ENCODE peak calls at places on chromosomes 2 and 18, in eight cellular contexts. V is pancreas, Z is OCI-LY7, N is SK-N-SH, K is left ventricle myocardium inferior, U is kidney, M is IMR-90, C is Panc1. L is an unnamed sample.
A peak's percentile ranks its signal among the peaks of the same experiment; 100 is the strongest.

GRCh38 chr18:5759169-5759568 is 136.2 kb downstream of the TMEM200C start:
- DNase-seq in V (no peak), Z (no peak), N (no peak), K (no peak), U (no peak), M (no peak), C (no peak), L (no peak)

GRCh38 chr2:82538590-82538989 is 1920.5 kb downstream of the SUCLG1 start:
- DNase-seq in V (no peak), Z (no peak), N (no peak), K (no peak), U (no peak), M (no peak), C (no peak), L (no peak)

GRCh38 chr2:5373200-5373599 is 319.0 kb upstream of the SOX11 start:
- DNase-seq in V (no peak), Z (no peak), N (peak; percentile 68), K (no peak), U (no peak), M (no peak), C (no peak), L (no peak)

GRCh38 chr2:155842103-155842502 is 490.4 kb downstream of the NR4A2 start:
- DNase-seq in V (no peak), Z (no peak), N (no peak), K (no peak), U (no peak), M (no peak), C (no peak), L (no peak)

GRCh38 chr2:207635468-207636200 is 10.4 kb upstream of the METTL21A start:
- DNase-seq in V (no peak), Z (no peak), N (no peak), K (no peak), U (no peak), M (peak; percentile 62), C (no peak), L (peak; percentile 90)

GRCh38 chr2:201773990-201774389 is 6.7 kb downstream of the ALS2 start:
- DNase-seq in V (no peak), Z (no peak), N (no peak), K (no peak), U (no peak), M (no peak), C (no peak), L (no peak)

GRCh38 chr2:73291461-73292315 is 1.7 kb downstream of the EGR4 start:
- DNase-seq in V (no peak), Z (no peak), N (peak; percentile 94), K (no peak), U (peak; percentile 60), M (no peak), C (no peak), L (no peak)

GRCh38 chr2:105641389-105641811 is 103.3 kb upstream of the NCK2 start:
- DNase-seq in V (peak; percentile 33), Z (no peak), N (peak; percentile 85), K (no peak), U (no peak), M (no peak), C (no peak), L (no peak)

GRCh38 chr18:22731398-22731797 is 201.7 kb upstream of the RBBP8 start:
- DNase-seq in V (no peak), Z (no peak), N (no peak), K (no peak), U (no peak), M (no peak), C (no peak), L (no peak)

DNA sequence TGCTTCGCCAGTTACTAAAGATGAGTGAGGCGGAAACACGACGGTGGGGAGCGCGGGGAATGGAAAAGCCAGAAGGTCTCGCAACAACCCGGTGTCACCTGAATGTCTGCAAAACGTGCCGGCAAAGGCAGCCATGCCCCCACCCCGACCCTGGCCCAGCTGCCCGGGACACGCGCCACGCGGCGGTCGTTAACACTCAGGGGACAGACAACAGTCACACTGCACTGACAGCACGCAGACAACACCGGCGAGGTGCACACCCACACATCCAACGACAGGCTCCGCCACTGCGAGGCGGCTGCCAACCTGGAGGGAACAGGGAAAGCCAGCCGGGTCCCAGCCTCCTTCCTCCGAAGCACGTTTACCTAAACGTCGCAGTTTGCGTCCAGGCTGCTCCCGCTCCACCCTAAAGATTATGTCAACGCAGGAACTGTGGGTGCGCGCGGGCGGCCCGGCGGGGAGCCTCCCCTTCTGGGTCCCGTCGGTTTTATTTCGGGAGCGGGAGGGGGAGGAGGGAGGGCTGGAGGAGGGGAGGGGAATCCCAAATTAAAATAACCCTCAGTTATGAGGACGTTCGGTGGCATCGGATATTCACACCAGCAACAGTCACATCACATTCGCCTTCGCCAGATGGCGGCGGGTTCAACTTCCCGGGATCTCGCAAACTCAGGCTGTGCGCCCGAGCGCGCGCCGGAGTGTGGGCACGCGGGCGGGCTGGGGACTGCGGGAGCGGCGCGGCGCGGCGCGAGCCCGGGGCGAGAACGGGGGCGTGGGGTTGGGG is 694 bp downstream of the PTGR3 start:
- DNase-seq in V (peak; percentile 40), Z (peak; percentile 4), N (peak; percentile 75), K (peak; percentile 58), U (peak; percentile 85), M (peak; percentile 60), C (no peak), L (peak; percentile 54)
- TF ChIP-seq CTCF in V (no peak), Z (no peak), N (no peak), K (peak; percentile 27), U (no peak), M (no peak), C (no peak), L (peak; percentile 2)

GRCh38 chr2:203328735-203329549 is 748 bp downstream of the ABI2 start:
- DNase-seq in V (peak; percentile 14), Z (peak; percentile 50), N (peak; percentile 73), K (peak; percentile 57), U (no peak), M (peak; percentile 30), C (no peak), L (no peak)

GRCh38 chr2:203330434-203330833 is 2.2 kb downstream of the ABI2 start:
- DNase-seq in V (no peak), Z (no peak), N (no peak), K (no peak), U (no peak), M (peak; percentile 64), C (no peak), L (no peak)

GRCh38 chr2:203327582-203327917 is 644 bp upstream of the ABI2 start:
- DNase-seq in V (no peak), Z (no peak), N (peak; percentile 52), K (no peak), U (no peak), M (no peak), C (no peak), L (no peak)

GRCh38 chr2:203327918-203328734 is at the start of gene ABI2:
- DNase-seq in V (peak; percentile 75), Z (peak; percentile 78), N (peak; percentile 99), K (peak; percentile 89), U (peak; percentile 94), M (peak; percentile 69), C (no peak), L (peak; percentile 44)

DNA sequence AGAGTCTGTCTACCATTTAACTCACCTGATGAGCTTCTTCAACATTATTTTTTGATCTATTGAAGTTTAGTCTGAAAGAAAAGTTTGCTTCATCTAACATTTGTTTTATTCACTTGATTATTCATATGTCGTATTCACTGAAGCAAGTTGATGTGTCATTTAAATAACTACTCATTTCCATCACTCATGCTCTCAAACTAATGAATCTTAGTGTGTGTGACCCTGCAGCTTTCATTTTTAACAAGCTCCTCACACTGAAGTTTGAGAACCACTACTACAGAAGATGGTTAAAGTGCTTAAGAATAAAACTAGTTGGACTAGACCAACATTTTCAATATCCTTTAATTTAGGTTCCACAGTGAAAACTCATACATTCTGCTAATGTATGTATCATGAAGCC is 1.8 kb upstream of the ABI2 start:
- DNase-seq in V (no peak), Z (no peak), N (no peak), K (no peak), U (no peak), M (no peak), C (no peak), L (no peak)
- H3K4me1 ChIP-seq in V (peaks cover 3% of the 10 kb centered on the region), Z (peaks cover 28% of the 10 kb centered on the region), N (peaks cover 6% of the 10 kb centered on the region), K (peaks cover 40% of the 10 kb centered on the region), U (no peaks in the 10 kb centered on the region), M (peaks cover 1% of the 10 kb centered on the region), C (peaks cover 11% of the 10 kb centered on the region), L (peaks cover 5% of the 10 kb centered on the region)

GRCh38 chr2:41605914-41606313 is 441.9 kb upstream of the PKDCC start:
- DNase-seq in V (no peak), Z (no peak), N (no peak), K (no peak), U (no peak), M (no peak), C (no peak), L (no peak)
- H3K27ac ChIP-seq in V (no peak overlapping the region), Z (no peak overlapping the region), N (no peak overlapping the region), K (no peak overlapping the region), U (no peak overlapping the region), M (no peak overlapping the region), C (no peak overlapping the region), L (no peak overlapping the region)

DNA sequence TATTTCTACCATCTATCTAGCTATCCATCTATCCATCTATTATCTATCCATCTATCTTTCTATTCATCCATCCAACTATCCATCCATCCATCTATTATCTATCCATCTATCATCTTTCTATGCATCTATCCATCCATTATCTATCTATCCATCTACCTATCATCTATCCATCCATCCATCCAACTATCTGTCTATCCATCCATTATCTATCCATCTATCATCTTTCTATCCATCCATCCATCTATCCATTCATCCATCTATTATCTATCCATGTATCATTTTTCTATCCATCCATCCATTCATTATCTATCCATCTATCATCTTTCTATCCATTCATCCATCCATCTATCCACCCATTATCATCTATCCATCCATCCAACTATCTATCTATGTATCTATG is 24.6 kb upstream of the ZNF407 start:
- DNase-seq in V (no peak), Z (no peak), N (no peak), K (no peak), U (no peak), M (no peak), C (no peak), L (no peak)
- TF ChIP-seq CTCF in V (no peak), Z (no peak), N (no peak), K (no peak), U (no peak), M (no peak), C (no peak), L (no peak)

GRCh38 chr2:70726947-70727725 is 40.9 kb downstream of the ADD2 start:
- DNase-seq in V (no peak), Z (no peak), N (no peak), K (no peak), U (no peak), M (peak; percentile 11), C (no peak), L (peak; percentile 94)
- H3K4me1 ChIP-seq in V (no peaks in the 10 kb centered on the region), Z (no peaks in the 10 kb centered on the region), N (peaks cover 3% of the 10 kb centered on the region), K (no peaks in the 10 kb centered on the region), U (no peaks in the 10 kb centered on the region), M (no peaks in the 10 kb centered on the region), C (no peaks in the 10 kb centered on the region), L (peaks cover 3% of the 10 kb centered on the region)

GRCh38 chr2:235654115-235654514 is 160.3 kb downstream of the AGAP1 start:
- DNase-seq in V (no peak), Z (no peak), N (no peak), K (no peak), U (no peak), M (peak; percentile 74), C (no peak), L (no peak)
- H3K27ac ChIP-seq in V (no peak overlapping the region), Z (no peak overlapping the region), N (peak overlapping the region; percentile 17), K (peak overlapping the region; percentile 7), U (no peak overlapping the region), M (no peak overlapping the region), C (no peak overlapping the region), L (no peak overlapping the region)

GRCh38 chr18:47263197-47263827 is 11.9 kb upstream of the SKOR2 start:
- DNase-seq in V (no peak), Z (no peak), N (peak; percentile 77), K (no peak), U (no peak), M (no peak), C (no peak), L (no peak)
- TF ChIP-seq CTCF in V (no peak), Z (no peak), N (peak; percentile 37), K (no peak), U (no peak), M (no peak), C (no peak), L (peak; percentile 20)

L was measured in foreskin keratinocyte.